ENCODE peak calls at places on chromosomes 11 and 22, in four cellular contexts. X is GM23248, P is mucosa of descending colon, U is fibroblast of lung. S is an unnamed sample. For H3K4me1, the result is how much of the 10 kb centered on the place peaks cover.

GRCh38 chr11:121555172-121555571 is 102.4 kb upstream of the SORL1-AS1 start:
- DNase-seq in X (no peak), U (no peak), P (no peak), S (no peak)

GRCh38 chr11:35180311-35181233 is 41.6 kb downstream of the CD44 start:
- DNase-seq in X (peak), U (peak), P (no peak), S (no peak)

GRCh38 chr11:61055776-61056175 is 46.5 kb upstream of the CD5 start:
- DNase-seq in P (no peak), U (no peak), X (no peak), S (no peak)

GRCh38 chr11:115539844-115540243 is 35.6 kb upstream of the CADM1 start:
- DNase-seq in P (no peak), X (no peak), U (no peak), S (no peak)

GRCh38 chr11:66915046-66915832 is 42.9 kb downstream of the PC start:
- DNase-seq in U (no peak), P (peak), X (no peak), S (no peak)

GRCh38 chr11:10725907-10726253 is 25.2 kb upstream of the CTR9 start:
- DNase-seq in X (no peak), U (peak), P (no peak), S (no peak)

GRCh38 chr11:121437018-121437685 is 15.0 kb upstream of the SORL1 start:
- DNase-seq in X (peak), P (no peak), U (peak), S (no peak)

GRCh38 chr11:134411887-134412507 is at the start of gene B3GAT1:
- DNase-seq in P (no peak), U (no peak), X (no peak), S (no peak)

GRCh38 chr11:19970944-19971343 is 189.3 kb downstream of the DBX1 start:
- DNase-seq in X (no peak), P (no peak), U (no peak), S (no peak)

GRCh38 chr11:117062503-117062902 is 35.7 kb downstream of the SIK3 start:
- DNase-seq in P (no peak), U (no peak), X (no peak), S (no peak)

GRCh38 chr11:11584446-11584810 is 37.4 kb downstream of the GALNT18 start:
- DNase-seq in U (peak), X (peak), P (no peak), S (no peak)

GRCh38 chr11:63489879-63490278 is 1.1 kb downstream of the PLAAT5 start:
- DNase-seq in U (peak), X (no peak), P (no peak), S (no peak)

GRCh38 chr22:29731058-29731850 is 11.5 kb downstream of the CABP7 start:
- DNase-seq in U (no peak), X (no peak), P (no peak), S (no peak)

GRCh38 chr11:130391692-130392091 is 36.7 kb downstream of the ADAMTS8 start:
- DNase-seq in P (no peak), X (no peak), U (no peak), S (no peak)

DNA sequence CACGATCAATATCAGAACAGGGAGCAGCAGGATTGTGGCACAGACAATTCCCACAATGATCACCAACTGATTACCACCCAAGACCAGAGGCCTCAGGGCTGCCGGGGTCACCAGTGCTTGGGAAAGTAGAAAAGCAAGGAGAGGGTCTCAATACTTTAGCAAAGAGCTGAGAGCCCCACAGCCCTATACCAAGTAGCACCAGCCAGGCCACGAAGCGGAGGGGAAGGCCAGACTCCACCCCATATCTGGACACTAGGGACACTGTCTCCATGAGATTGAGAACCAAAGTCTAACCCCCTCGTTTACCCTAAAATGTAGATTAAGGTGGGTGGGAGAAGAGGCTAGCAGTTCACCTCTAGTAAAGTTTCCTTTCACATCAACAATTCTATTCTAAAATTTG is 24.1 kb upstream of the SCN2B start:
- DNase-seq in X (no peak), P (no peak), U (no peak), S (no peak)
- H3K4me1 ChIP-seq in X (under half), P (under half), U (under half), S (under half)

DNA sequence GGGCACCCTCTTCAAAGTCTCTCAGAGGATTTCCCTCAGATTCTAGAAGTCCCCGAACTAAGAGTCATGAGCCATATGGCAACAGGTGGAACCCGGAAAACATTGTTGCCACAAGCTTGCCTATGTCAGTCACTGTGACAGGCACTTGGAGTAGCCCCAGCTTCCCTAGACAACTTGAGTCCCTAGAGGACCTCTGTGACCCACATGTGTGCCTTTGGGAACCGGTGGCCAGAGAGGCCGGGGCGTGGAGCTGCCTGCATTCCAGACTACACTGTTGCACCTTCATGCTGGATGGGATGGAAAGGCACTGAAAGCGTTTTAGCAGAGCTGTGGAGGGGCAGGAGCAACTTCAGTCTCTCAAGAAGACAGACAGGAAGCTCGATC is 12.1 kb downstream of the SLC37A2 start:
- DNase-seq in P (no peak), X (no peak), U (no peak), S (peak)
- H3K4me1 ChIP-seq in P (under half), X (under half), U (under half), S (under half)

GRCh38 chr22:37308385-37309200 is 26.3 kb downstream of the CYTH4 start:
- DNase-seq in P (no peak), U (no peak), X (no peak), S (no peak)
- H3K4me1 ChIP-seq in P (under half), U (under half), X (under half), S (under half)

GRCh38 chr11:8806974-8807373 is 104.0 kb upstream of the AKIP1 start:
- DNase-seq in X (no peak), P (no peak), U (no peak), S (no peak)
- H3K4me1 ChIP-seq in X (under half), P (under half), U (under half), S (half or more)

GRCh38 chr11:18239655-18240054 is 3.1 kb upstream of the SAA4 start:
- DNase-seq in U (no peak), X (no peak), P (no peak), S (no peak)

GRCh38 chr11:18245396-18245795 is 3.1 kb downstream of the SAA2 start:
- DNase-seq in P (no peak), U (peak), X (peak), S (no peak)

GRCh38 chr11:18248561-18248960 is at the start of gene SAA2:
- DNase-seq in P (no peak), U (no peak), X (no peak), S (no peak)

DNA sequence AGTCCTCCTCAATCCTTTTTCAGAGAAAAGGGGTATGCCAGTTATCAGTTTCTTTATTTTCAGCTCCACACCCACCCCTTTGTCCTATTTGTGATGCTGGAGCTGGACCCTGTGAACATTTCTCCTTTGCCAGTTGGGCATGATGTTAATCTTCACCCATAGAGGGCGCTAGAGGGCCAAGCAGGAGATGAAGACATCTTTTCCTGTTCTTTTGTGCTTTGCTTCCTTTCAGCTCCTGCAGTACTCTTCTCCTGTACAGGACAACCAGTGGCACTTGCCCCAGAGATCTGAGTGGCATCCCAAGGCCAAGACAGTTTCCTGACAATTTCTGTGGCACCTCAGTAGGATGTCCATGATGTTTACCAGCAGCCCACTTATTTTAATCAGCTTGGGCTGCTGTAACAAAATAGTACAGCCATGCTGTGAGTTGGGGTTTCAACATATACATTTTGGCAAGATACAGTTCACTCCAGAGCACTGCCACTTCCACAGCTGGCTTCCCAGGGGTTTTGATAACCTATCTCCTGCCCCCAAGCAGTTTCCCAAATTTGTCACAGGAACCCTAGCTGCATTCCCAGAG is 4.6 kb downstream of the SAA2 start:
- DNase-seq in P (peak), U (peak), X (peak), S (no peak)
- H3K4me1 ChIP-seq in P (under half), U (under half), X (under half), S (under half)

GRCh38 chr22:39526736-39527171 is 5.8 kb downstream of the RPS19BP1 start:
- DNase-seq in X (no peak), U (no peak), P (no peak), S (no peak)
- H3K4me1 ChIP-seq in X (under half), U (under half), P (half or more), S (half or more)

DNA sequence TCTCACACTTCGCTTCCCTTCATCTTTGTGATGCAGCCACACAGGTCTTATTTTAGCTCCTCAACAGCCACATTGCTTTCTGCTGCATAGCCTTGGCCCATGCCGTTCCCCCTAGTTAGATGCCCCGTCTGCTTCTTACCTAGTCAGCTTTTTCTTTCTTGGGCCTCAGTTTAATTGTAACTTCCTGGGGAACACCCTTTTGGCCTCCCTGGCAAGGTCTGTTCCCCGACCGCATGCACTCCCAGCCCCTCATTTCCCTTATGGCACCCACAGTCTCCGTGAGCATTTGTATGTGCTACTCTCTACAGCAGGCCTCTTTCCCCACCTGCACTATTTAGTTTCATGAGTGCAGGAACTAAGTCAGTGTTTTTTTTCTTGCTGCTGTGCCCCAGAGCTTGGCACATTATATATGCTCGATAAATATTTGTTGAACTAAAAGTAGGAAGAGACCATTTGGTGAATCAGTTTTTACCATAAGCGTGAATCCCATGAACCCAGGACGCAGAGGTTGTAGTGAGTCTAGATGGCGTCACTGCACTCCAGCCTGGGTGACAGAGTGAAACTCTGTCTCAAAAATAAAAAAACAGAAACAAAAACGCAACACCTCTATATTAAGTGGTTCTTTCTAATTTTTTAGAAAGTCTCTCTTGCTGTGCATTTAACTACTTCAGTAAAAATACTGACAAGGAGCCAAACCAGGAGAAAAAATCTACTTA is 38.5 kb downstream of the TNRC6B start:
- DNase-seq in X (no peak), U (no peak), P (no peak), S (no peak)
- H3K4me1 ChIP-seq in X (under half), U (under half), P (under half), S (half or more)